ENCODE peak calls at places on chromosomes 4 and X, in four cellular contexts. One of them, this sample, is unnamed.

GRCh38 chr4:61583696-61584095 is 383.6 kb downstream of the ADGRL3 start:
- DNase-seq in OCI-LY7: no peak
- DNase-seq in CD8-positive, alpha-beta T cell: no peak
- DNase-seq in A673: no peak
- DNase-seq in this sample: no peak

GRCh38 chr4:126604273-126604867 is 1028.4 kb upstream of the INTU start:
- DNase-seq in OCI-LY7: peak; percentile 19
- DNase-seq in CD8-positive, alpha-beta T cell: no peak
- DNase-seq in A673: peak; percentile 88
- DNase-seq in this sample: no peak

GRCh38 chr4:73874386-73874785 is 5.2 kb downstream of the CXCL1 start:
- DNase-seq in OCI-LY7: no peak
- DNase-seq in CD8-positive, alpha-beta T cell: no peak
- DNase-seq in A673: no peak
- DNase-seq in this sample: no peak

GRCh38 chr4:128591482-128591881 is 218.0 kb upstream of the JADE1 start:
- DNase-seq in OCI-LY7: no peak
- DNase-seq in CD8-positive, alpha-beta T cell: no peak
- DNase-seq in A673: no peak
- DNase-seq in this sample: no peak

GRCh38 chr4:137307806-137308205 is 224.5 kb downstream of the PCDH18 start:
- DNase-seq in OCI-LY7: no peak
- DNase-seq in CD8-positive, alpha-beta T cell: no peak
- DNase-seq in A673: no peak
- DNase-seq in this sample: no peak

GRCh38 chrX:50927127-50927526 is 16.6 kb downstream of the BMP15 start:
- DNase-seq in OCI-LY7: no peak
- DNase-seq in CD8-positive, alpha-beta T cell: no peak
- DNase-seq in A673: no peak
- DNase-seq in this sample: no peak

GRCh38 chr4:26248647-26249046 is 72.2 kb upstream of the RBPJ start:
- DNase-seq in OCI-LY7: no peak
- DNase-seq in CD8-positive, alpha-beta T cell: no peak
- DNase-seq in A673: peak; percentile 65
- DNase-seq in this sample: no peak

GRCh38 chr4:145167884-145168283 is 12.5 kb downstream of the OTUD4 start:
- DNase-seq in OCI-LY7: no peak
- DNase-seq in CD8-positive, alpha-beta T cell: no peak
- DNase-seq in A673: no peak
- DNase-seq in this sample: no peak

GRCh38 chrX:97326456-97326855 is 442.7 kb downstream of the RPA4 start:
- DNase-seq in OCI-LY7: peak; percentile 71
- DNase-seq in CD8-positive, alpha-beta T cell: no peak
- DNase-seq in A673: no peak
- DNase-seq in this sample: no peak

GRCh38 chr4:22413416-22413815 is 102.5 kb downstream of the ADGRA3 start:
- DNase-seq in OCI-LY7: no peak
- DNase-seq in CD8-positive, alpha-beta T cell: no peak
- DNase-seq in A673: no peak
- DNase-seq in this sample: no peak

GRCh38 chr4:149296503-149296902 is 519.1 kb downstream of the IQCM start:
- DNase-seq in OCI-LY7: no peak
- DNase-seq in CD8-positive, alpha-beta T cell: no peak
- DNase-seq in A673: peak; percentile 65
- DNase-seq in this sample: no peak

DNA sequence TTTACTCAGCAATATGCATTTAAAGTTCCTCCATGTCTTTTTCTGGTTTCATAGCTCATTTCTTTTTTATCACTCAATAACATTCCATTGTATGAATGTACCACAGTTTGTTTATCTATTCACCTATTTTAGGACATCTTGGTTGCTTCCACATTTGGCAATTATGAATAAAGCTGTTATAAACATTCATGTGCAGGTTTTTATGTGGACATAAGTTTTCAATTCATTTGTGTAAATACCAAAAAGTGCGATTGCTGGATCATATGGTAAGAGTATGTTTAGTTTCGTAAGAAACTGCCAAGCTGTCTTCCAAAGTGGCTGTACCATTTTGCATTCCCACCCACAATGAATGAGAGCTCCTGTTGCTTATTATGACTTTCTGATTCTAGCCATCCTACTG is 36.4 kb upstream of the ZFX start:
- DNase-seq in OCI-LY7: no peak
- DNase-seq in CD8-positive, alpha-beta T cell: no peak
- DNase-seq in A673: no peak
- DNase-seq in this sample: no peak
- H3K4me1 ChIP-seq in OCI-LY7: no peaks in the 10 kb centered on the region
- H3K4me1 ChIP-seq in CD8-positive, alpha-beta T cell: no peaks in the 10 kb centered on the region
- H3K4me1 ChIP-seq in A673: no peaks in the 10 kb centered on the region
- H3K4me1 ChIP-seq in this sample: no peaks in the 10 kb centered on the region

GRCh38 chr4:44121210-44121609 is 327.4 kb downstream of the KCTD8 start:
- DNase-seq in OCI-LY7: no peak
- DNase-seq in CD8-positive, alpha-beta T cell: no peak
- DNase-seq in A673: no peak
- DNase-seq in this sample: no peak

GRCh38 chr4:44120646-44121045 is 328.0 kb downstream of the KCTD8 start:
- DNase-seq in OCI-LY7: no peak
- DNase-seq in CD8-positive, alpha-beta T cell: no peak
- DNase-seq in A673: no peak
- DNase-seq in this sample: no peak

GRCh38 chr4:44118971-44119680 is 329.5 kb downstream of the KCTD8 start:
- DNase-seq in OCI-LY7: no peak
- DNase-seq in CD8-positive, alpha-beta T cell: no peak
- DNase-seq in A673: no peak
- DNase-seq in this sample: no peak
- H3K4me1 ChIP-seq in OCI-LY7: no peaks in the 10 kb centered on the region
- H3K4me1 ChIP-seq in CD8-positive, alpha-beta T cell: no peaks in the 10 kb centered on the region
- H3K4me1 ChIP-seq in A673: no peaks in the 10 kb centered on the region
- H3K4me1 ChIP-seq in this sample: no peaks in the 10 kb centered on the region

GRCh38 chr4:23931489-23931830 is 41.6 kb upstream of the PPARGC1A start:
- DNase-seq in OCI-LY7: no peak
- DNase-seq in CD8-positive, alpha-beta T cell: no peak
- DNase-seq in A673: no peak
- DNase-seq in this sample: no peak
- H3K4me1 ChIP-seq in OCI-LY7: no peaks in the 10 kb centered on the region
- H3K4me1 ChIP-seq in CD8-positive, alpha-beta T cell: no peaks in the 10 kb centered on the region
- H3K4me1 ChIP-seq in A673: no peaks in the 10 kb centered on the region
- H3K4me1 ChIP-seq in this sample: no peaks in the 10 kb centered on the region

DNA sequence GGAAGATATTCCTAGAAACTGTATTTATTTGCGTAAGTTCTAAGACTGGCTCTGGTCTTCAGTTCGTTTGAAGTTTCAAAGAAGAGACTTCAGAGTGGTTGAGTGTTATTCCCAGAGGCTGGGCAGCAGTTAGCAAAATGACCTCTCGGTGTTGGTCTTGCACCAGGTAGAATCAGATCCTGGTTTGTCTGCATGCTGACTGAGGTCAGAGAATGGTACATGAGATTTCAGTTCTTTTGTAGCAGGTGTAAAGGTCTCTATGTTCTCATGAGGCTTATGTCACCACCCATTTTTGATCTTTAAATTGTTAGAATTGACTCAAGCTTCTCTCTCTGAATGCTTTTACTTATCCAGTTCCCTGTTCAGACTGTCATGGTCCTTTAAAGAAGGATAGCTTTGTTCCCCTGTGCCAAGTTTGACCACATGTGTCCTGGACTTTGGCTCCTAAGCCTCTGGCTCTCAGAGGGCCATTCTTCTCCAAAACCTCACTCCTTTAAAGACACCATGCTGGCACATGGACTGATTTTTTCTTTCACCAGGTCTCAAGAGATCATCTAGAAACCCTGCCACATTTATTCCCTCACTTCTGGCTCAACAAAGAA is 355.8 kb upstream of the BOD1L1 start:
- DNase-seq in OCI-LY7: no peak
- DNase-seq in CD8-positive, alpha-beta T cell: no peak
- DNase-seq in A673: no peak
- DNase-seq in this sample: no peak
- H3K4me1 ChIP-seq in OCI-LY7: no peaks in the 10 kb centered on the region
- H3K4me1 ChIP-seq in CD8-positive, alpha-beta T cell: no peaks in the 10 kb centered on the region
- H3K4me1 ChIP-seq in A673: no peaks in the 10 kb centered on the region
- H3K4me1 ChIP-seq in this sample: no peaks in the 10 kb centered on the region

DNA sequence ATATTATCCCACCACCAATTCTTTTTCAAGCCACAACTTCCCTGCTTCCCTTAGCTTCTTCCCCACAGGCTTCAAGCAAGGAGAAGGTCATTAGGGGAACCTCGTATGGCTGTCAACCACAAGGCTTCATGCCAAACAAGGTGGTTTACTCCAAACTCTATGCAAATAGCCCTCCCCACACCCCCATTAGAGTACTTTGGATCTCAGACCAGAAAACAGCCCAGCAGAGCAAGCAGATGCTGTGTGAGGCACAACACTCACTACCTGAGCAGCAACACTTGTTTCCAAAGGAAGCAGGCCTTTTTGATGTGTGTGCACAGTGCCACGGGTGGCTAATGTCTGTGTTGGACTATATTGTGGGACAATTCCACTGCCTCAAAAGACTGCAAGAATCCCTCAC is 189.0 kb downstream of the AR start:
- DNase-seq in OCI-LY7: no peak
- DNase-seq in CD8-positive, alpha-beta T cell: no peak
- DNase-seq in A673: no peak
- DNase-seq in this sample: no peak
- H3K4me1 ChIP-seq in OCI-LY7: no peaks in the 10 kb centered on the region
- H3K4me1 ChIP-seq in CD8-positive, alpha-beta T cell: no peaks in the 10 kb centered on the region
- H3K4me1 ChIP-seq in A673: no peaks in the 10 kb centered on the region
- H3K4me1 ChIP-seq in this sample: no peaks in the 10 kb centered on the region